ENCODE peak calls at places on chromosomes 13 and 19, in nine cellular contexts. U, L, M, Q, D, A, F, S and G are unnamed samples. For H3K4me1 and H3K36me3, the result is how much of the 10 kb centered on the place peaks cover.

GRCh38 chr19:20077791-20078463 is at the start of gene ZNF90:
- DNase-seq in M (peak), U (peak), A (peak), L (peak), F (no peak), D (peak), Q (peak), S (peak), G (peak)

GRCh38 chr13:112137144-112137543 is 70.2 kb downstream of the SOX1 start:
- DNase-seq in Q (no peak), A (no peak), D (no peak), S (no peak), L (no peak), M (no peak), U (no peak), F (no peak), G (no peak)

GRCh38 chr13:114124921-114125320 is 7.5 kb downstream of the RASA3 start:
- DNase-seq in L (no peak), U (no peak), M (no peak), F (no peak), S (peak), D (no peak), A (peak), Q (no peak), G (no peak)

GRCh38 chr13:97254809-97255208 is 32.7 kb downstream of the MBNL2 start:
- DNase-seq in D (no peak), Q (no peak), L (no peak), A (no peak), U (peak), S (no peak), F (no peak), M (no peak), G (no peak)

GRCh38 chr13:80265348-80265747 is 75.6 kb downstream of the SPRY2 start:
- DNase-seq in D (no peak), M (no peak), Q (no peak), S (no peak), F (no peak), L (no peak), A (no peak), U (no peak), G (no peak)

GRCh38 chr13:76912476-76912875 is 26.3 kb upstream of the KCTD12 start:
- DNase-seq in L (no peak), F (no peak), S (no peak), U (no peak), A (no peak), M (no peak), Q (no peak), D (no peak), G (no peak)

GRCh38 chr13:97258801-97259200 is 36.7 kb downstream of the MBNL2 start:
- DNase-seq in S (peak), M (no peak), F (no peak), D (no peak), U (peak), A (no peak), Q (no peak), L (no peak), G (no peak)

GRCh38 chr19:36973021-36973843 is 57.1 kb downstream of the ZNF568 start:
- DNase-seq in U (peak), Q (peak), D (peak), S (peak), L (peak), A (peak), F (no peak), M (peak), G (no peak)

GRCh38 chr13:23679214-23679613 is 109.0 kb downstream of the TNFRSF19 start:
- DNase-seq in A (no peak), S (peak), M (no peak), Q (no peak), D (no peak), F (no peak), L (no peak), U (no peak), G (no peak)

GRCh38 chr13:79989251-79989661 is 351.7 kb downstream of the SPRY2 start:
- DNase-seq in M (peak), D (no peak), L (peak), A (no peak), F (no peak), U (peak), S (no peak), Q (no peak), G (peak)

GRCh38 chr13:20209937-20210336 is 17.2 kb upstream of the GJB2 start:
- DNase-seq in A (no peak), Q (no peak), F (no peak), S (no peak), M (no peak), U (no peak), L (no peak), D (no peak), G (no peak)

GRCh38 chr13:67117010-67117550 is 113.1 kb downstream of the PCDH9 start:
- DNase-seq in A (no peak), S (peak), D (no peak), L (no peak), M (no peak), F (peak), U (no peak), Q (peak), G (no peak)

GRCh38 chr19:34832581-34833112 is 59.6 kb upstream of the ZNF599 start:
- DNase-seq in A (no peak), Q (no peak), M (no peak), L (no peak), U (no peak), S (no peak), F (no peak), D (no peak), G (no peak)

GRCh38 chr19:53660584-53660983 is 28.8 kb downstream of the DPRX start:
- DNase-seq in M (no peak), A (no peak), S (no peak), F (no peak), U (no peak), D (no peak), Q (no peak), L (no peak), G (no peak)

GRCh38 chr13:23899555-23899954 is 2.3 kb upstream of the C1QTNF9B start:
- DNase-seq in F (peak), Q (no peak), D (no peak), L (peak), A (peak), U (no peak), M (no peak), S (peak), G (peak)

GRCh38 chr13:91962946-91963345 is 564.5 kb downstream of the GPC5 start:
- DNase-seq in L (no peak), S (no peak), D (no peak), M (no peak), A (no peak), Q (no peak), U (no peak), F (no peak), G (no peak)

GRCh38 chr19:6017576-6017975 is 39.6 kb upstream of the RANBP3 start:
- DNase-seq in F (no peak), D (peak), U (no peak), L (no peak), S (no peak), M (no peak), Q (no peak), A (no peak), G (no peak)

GRCh38 chr13:98443329-98443728 is 133.6 kb downstream of the STK24 start:
- DNase-seq in F (no peak), A (no peak), M (no peak), D (peak), L (no peak), Q (no peak), S (peak), U (peak), G (no peak)

GRCh38 chr13:20393273-20394235 is 132.1 kb downstream of the CRYL1 start:
- DNase-seq in L (no peak), U (no peak), S (no peak), Q (no peak), F (no peak), D (no peak), M (no peak), A (no peak), G (no peak)

GRCh38 chr13:65913173-65913572 is 1317.0 kb downstream of the PCDH9 start:
- DNase-seq in S (peak), U (no peak), M (no peak), L (no peak), Q (no peak), A (no peak), D (no peak), F (no peak), G (no peak)

GRCh38 chr13:109869312-109870237 is 83.2 kb upstream of the IRS2 start:
- DNase-seq in M (peak), D (peak), U (peak), A (no peak), Q (no peak), F (no peak), L (peak), S (peak), G (no peak)

GRCh38 chr13:43269037-43269476 is 245.7 kb downstream of the DNAJC15 start:
- DNase-seq in A (no peak), U (no peak), M (peak), S (peak), D (no peak), Q (no peak), L (peak), F (peak), G (peak)

GRCh38 chr19:58409010-58409790 is 751 bp downstream of the ZNF584 start:
- DNase-seq in Q (no peak), D (peak), U (no peak), L (no peak), A (no peak), S (peak), F (no peak), M (no peak), G (peak)

GRCh38 chr13:70938462-70938861 is 830.2 kb upstream of the KLHL1 start:
- DNase-seq in A (no peak), Q (no peak), F (no peak), L (no peak), S (no peak), D (no peak), M (no peak), U (no peak), G (no peak)

GRCh38 chr19:3046621-3047306 is 15.5 kb downstream of the TLE5 start:
- DNase-seq in S (peak), D (no peak), M (peak), L (no peak), A (no peak), U (peak), Q (peak), F (no peak), G (no peak)

GRCh38 chr19:4088975-4089374 is 22.3 kb upstream of the ZBTB7A start:
- DNase-seq in D (no peak), Q (no peak), F (no peak), M (no peak), L (peak), S (no peak), U (no peak), A (peak), G (no peak)

GRCh38 chr19:35828694-35829301 is 16.2 kb upstream of the PRODH2 start:
- DNase-seq in Q (peak), L (peak), A (no peak), F (peak), M (peak), S (peak), U (peak), D (peak), G (peak)

DNA sequence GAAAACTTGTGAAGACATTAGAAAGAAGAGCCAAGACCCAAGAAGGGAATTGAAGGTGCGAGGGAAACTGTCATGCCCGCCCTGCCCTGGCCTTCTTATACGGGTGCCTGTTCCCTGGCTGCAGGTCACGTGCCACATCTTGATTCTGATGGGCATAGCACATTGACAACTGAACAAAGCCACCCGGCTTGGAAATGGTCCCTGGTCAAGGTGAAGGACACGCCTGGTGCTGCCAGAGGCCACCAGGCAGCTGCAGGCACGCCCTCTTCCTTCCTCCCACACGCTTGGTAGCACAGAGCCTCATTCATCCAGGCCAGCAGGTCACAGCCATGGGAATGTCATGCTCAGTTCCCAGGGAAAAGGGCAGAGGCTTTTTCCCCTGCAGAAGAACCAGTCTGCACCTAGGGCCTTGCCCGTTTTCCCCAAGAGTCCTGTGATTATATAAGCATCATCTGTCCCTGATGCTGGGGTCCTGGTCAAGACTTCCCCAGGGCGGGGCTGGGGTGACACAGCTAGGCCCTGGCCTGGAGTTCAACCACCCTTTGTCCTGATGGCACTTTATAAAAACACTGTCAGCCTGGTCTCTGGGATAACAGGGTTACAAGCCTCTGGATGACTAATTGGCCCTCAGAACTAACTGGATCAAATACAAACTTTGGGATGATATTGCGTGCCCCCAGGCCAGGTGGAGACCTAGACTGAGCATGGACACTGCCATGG is 56.0 kb downstream of the CDADC1 start:
- DNase-seq in Q (no peak), D (no peak), M (no peak), L (no peak), F (no peak), S (no peak), U (no peak), A (no peak), G (no peak)
- H3K4me1 ChIP-seq in Q (under half), D (under half), M (under half), L (under half), F (under half), S (under half), U (under half), A (under half), G (under half)

DNA sequence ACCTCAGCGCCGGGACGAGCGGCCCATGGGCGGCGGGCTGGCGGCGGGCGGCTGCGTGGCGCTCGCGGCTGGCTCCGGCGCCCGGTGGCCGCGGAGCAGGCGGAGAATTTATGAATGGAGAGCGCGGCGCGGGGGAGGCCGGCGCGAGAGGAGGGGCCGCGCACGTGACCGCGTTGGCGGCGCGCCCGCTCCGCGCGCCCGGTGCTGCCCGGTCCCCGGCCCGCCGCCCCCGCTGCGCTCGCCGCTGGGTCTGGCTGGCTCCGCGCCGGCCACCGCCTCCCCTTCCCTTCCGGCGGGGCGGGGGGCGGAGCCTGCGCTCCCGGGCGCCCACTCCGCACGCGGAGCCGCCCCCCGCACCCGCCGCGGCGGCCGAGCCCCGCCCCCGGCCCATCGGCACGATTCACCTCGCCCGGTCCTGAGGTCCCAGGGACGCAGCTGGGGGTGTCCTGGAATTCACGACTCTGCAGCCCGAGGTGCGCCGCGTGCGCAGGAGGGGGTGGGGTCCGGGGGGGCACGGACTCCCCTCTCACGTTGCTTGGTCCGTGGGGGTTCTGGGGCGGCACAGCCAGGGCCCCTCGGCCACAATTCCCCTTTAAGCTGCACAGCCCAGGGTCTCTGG is at the start of gene CBARP:
- DNase-seq in F (peak), M (no peak), S (peak), Q (no peak), A (peak), D (no peak), L (no peak), U (no peak), G (no peak)
- H3K4me3 ChIP-seq in F (peak), M (peak), S (peak), Q (peak), A (no peak), D (peak), L (peak), U (peak), G (peak)

GRCh38 chr19:45824041-45824471 is 8.9 kb upstream of the RSPH6A start:
- DNase-seq in S (no peak), L (peak), Q (no peak), D (no peak), A (no peak), U (no peak), F (no peak), M (no peak), G (no peak)
- H3K36me3 ChIP-seq in S (under half), L (under half), Q (half or more), D (under half), A (under half), U (under half), F (half or more), M (under half), G (under half)

GRCh38 chr19:15303105-15303780 is 29.1 kb downstream of the BRD4 start:
- DNase-seq in U (no peak), M (no peak), D (no peak), L (no peak), A (no peak), F (no peak), S (no peak), Q (no peak), G (no peak)
- H3K4me1 ChIP-seq in U (under half), M (under half), D (under half), L (under half), A (half or more), F (under half), S (under half), Q (under half), G (under half)